ENCODE peak calls at places on chromosomes 2 and 18, in nine cellular contexts. I, G, B, F, J, Q, Z, T and X are unnamed samples.
A peak's percentile ranks its signal among the peaks of the same experiment; 100 is the strongest.

GRCh38 chr2:240216197-240216596 is 75.7 kb upstream of the OTOS start:
- DNase-seq in G (peak; percentile 42), T (no peak), F (no peak), Q (no peak), Z (no peak), B (no peak), J (no peak), I (no peak), X (no peak)

GRCh38 chr2:217105733-217106649 is 246.1 kb upstream of the TNP1 start:
- DNase-seq in Q (no peak), I (peak; percentile 87), T (peak; percentile 92), J (peak; percentile 83), Z (peak; percentile 94), B (no peak), G (peak; percentile 88), F (peak; percentile 91), X (peak; percentile 81)

GRCh38 chr2:187575081-187576067 is 21.1 kb upstream of the TFPI start:
- DNase-seq in Z (no peak), J (peak; percentile 27), G (no peak), I (peak; percentile 77), B (no peak), Q (no peak), T (peak; percentile 76), F (no peak), X (peak; percentile 6)

GRCh38 chr18:24249716-24250115 is 110.9 kb downstream of the CABYR start:
- DNase-seq in I (no peak), Q (no peak), G (no peak), T (no peak), J (no peak), B (no peak), F (no peak), Z (no peak), X (no peak)

GRCh38 chr18:40283560-40283959 is 1671.5 kb upstream of the PIK3C3 start:
- DNase-seq in F (no peak), I (no peak), Z (no peak), B (no peak), J (no peak), Q (no peak), T (no peak), G (no peak), X (no peak)

GRCh38 chr18:37578886-37579513 is 13.4 kb upstream of the CELF4 start:
- DNase-seq in B (no peak), Z (no peak), Q (no peak), G (no peak), T (peak; percentile 8), F (no peak), J (peak; percentile 25), I (peak; percentile 46), X (no peak)

GRCh38 chr2:210009106-210009505 is 6.7 kb downstream of the RPE start:
- DNase-seq in Z (no peak), Q (no peak), G (no peak), T (no peak), F (no peak), J (no peak), B (no peak), I (no peak), X (no peak)

GRCh38 chr2:112727276-112728028 is 6.6 kb downstream of the NT5DC4 start:
- DNase-seq in G (no peak), F (no peak), J (no peak), T (no peak), Q (no peak), Z (peak; percentile 36), I (no peak), B (no peak), X (no peak)

GRCh38 chr2:10128420-10128819 is 5.9 kb downstream of the RRM2 start:
- DNase-seq in B (no peak), T (no peak), Q (no peak), Z (no peak), J (no peak), I (no peak), G (no peak), F (no peak), X (no peak)
- H3K4me3 ChIP-seq in B (no peak overlapping the region), T (no peak overlapping the region), Q (no peak overlapping the region), Z (no peak overlapping the region), J (no peak overlapping the region), I (no peak overlapping the region), G (no peak overlapping the region), F (no peak overlapping the region), X (no peak overlapping the region)

DNA sequence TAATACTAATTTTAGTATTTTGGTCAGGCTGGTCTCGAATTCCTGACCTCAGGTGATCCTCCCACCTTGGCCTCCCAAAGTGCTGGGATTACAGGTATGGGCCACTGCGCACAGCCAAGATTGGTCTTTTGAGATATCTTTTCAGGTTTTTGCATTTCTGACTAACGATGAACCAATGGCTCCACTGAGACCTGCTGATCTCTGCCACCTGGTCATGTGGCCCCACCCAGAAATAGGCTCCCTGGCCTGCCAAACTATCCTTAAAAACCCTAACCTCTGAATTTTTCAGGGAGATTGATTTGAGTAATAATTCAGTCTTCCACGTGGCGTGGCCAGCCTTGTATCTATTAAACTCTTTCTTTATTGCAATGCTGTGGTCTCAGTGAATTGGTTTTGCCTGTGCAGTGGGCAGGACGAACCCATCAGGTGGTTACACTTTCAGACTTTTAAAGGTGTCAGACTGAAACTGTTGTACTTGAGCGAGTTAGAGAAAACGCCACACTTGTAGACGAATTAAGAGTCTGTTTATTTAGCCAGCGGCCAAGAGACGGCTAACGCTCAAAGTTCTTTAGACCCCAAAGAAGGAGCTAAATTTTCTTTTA is 85.8 kb upstream of the MSH6 start:
- DNase-seq in Z (no peak), I (no peak), J (no peak), Q (no peak), F (no peak), T (no peak), G (no peak), B (no peak), X (no peak)
- H3K4me3 ChIP-seq in Z (no peak overlapping the region), I (no peak overlapping the region), J (no peak overlapping the region), Q (no peak overlapping the region), F (no peak overlapping the region), T (no peak overlapping the region), G (no peak overlapping the region), B (no peak overlapping the region), X (no peak overlapping the region)

GRCh38 chr2:235091421-235091820 is 139.6 kb downstream of the SH3BP4 start:
- DNase-seq in Z (no peak), Q (no peak), T (no peak), J (no peak), I (no peak), G (no peak), F (no peak), B (no peak), X (no peak)

GRCh38 chr2:235085476-235085875 is 133.7 kb downstream of the SH3BP4 start:
- DNase-seq in T (peak; percentile 32), G (no peak), J (no peak), F (no peak), I (peak; percentile 44), B (no peak), Z (no peak), Q (no peak), X (no peak)

GRCh38 chr2:235088608-235089020 is 136.8 kb downstream of the SH3BP4 start:
- DNase-seq in I (peak; percentile 56), Q (no peak), G (no peak), J (no peak), Z (no peak), B (no peak), F (no peak), T (peak; percentile 15), X (no peak)

GRCh38 chr2:235086481-235087184 is 134.8 kb downstream of the SH3BP4 start:
- DNase-seq in J (no peak), B (no peak), Q (peak; percentile 24), G (no peak), F (no peak), Z (no peak), T (peak; percentile 31), I (no peak), X (no peak)

DNA sequence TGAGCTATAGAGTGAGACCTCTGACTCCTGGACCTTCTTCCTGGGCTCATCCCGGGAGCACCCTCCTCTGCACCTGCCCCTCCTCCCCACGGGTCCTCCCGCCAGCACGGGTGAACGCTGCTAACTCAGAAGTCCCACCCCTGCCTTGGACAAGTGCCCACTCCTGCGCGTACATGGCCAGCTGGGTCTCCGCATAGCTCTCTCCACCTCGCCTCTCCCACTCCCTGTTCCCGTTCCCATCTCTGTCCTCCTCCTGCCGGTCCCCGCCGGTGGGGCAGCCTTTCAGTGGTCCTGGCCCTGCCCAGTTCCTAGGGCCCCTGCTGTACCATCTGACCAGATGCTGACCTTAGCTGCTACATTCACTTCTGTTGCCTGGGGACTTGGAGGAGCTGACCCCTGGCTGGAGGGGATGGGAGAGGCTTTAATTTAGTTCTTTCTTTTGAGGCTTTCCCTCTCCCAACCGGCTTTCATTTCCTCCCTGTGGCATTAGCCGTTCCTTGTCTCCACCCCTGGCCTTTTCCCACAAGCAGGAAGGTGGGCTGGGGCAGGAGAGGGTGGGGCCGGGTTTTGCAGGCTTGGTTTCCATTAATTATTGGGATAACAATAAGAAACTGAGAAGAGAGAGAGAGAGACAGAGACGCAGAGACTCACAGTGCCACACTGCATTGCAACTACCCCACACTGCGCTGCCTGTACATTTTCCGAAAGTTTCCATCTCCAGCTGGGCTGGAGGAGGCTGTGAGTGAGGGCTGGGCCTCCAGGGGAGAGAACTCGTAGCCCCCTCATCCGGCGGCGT is 136.2 kb downstream of the SH3BP4 start:
- DNase-seq in F (no peak), G (peak; percentile 80), J (peak; percentile 20), I (peak; percentile 58), T (no peak), B (no peak), Z (no peak), Q (peak; percentile 90), X (no peak)
- H3K4me3 ChIP-seq in F (no peak overlapping the region), G (no peak overlapping the region), J (no peak overlapping the region), I (peak overlapping the region; percentile 35), T (no peak overlapping the region), B (no peak overlapping the region), Z (no peak overlapping the region), Q (peak overlapping the region; percentile 2), X (no peak overlapping the region)

GRCh38 chr2:237092506-237092905 is 6.8 kb downstream of the COPS8 start:
- DNase-seq in F (no peak), B (no peak), T (no peak), I (peak; percentile 18), G (no peak), J (no peak), Q (no peak), Z (no peak), X (no peak)
- H3K4me3 ChIP-seq in F (no peak overlapping the region), B (no peak overlapping the region), T (no peak overlapping the region), I (no peak overlapping the region), G (no peak overlapping the region), J (no peak overlapping the region), Q (no peak overlapping the region), Z (no peak overlapping the region), X (no peak overlapping the region)